ENCODE peak calls at places on chromosomes 3 and 15, in six cellular contexts. N is bronchial epithelial cell, H is mucosa of descending colon, C is GM10248, G is transverse colon, O is upper lobe of right lung. F is an unnamed sample.

GRCh38 chr3:96863129-96863740 is 48.8 kb downstream of the EPHA6 start:
- DNase-seq in O (no peak), G (peak; percentile 9), N (peak; percentile 50), H (no peak), C (peak; percentile 3), F (no peak)

GRCh38 chr3:115164374-115165221 is 17.5 kb upstream of the ZBTB20 start:
- DNase-seq in G (no peak), C (no peak), N (no peak), H (no peak), O (no peak), F (no peak)

GRCh38 chr3:141050576-141050912 is 603 bp upstream of the SPSB4 start:
- DNase-seq in H (no peak), C (no peak), N (no peak), O (no peak), G (no peak), F (no peak)

GRCh38 chr3:6928064-6928463 is 67.1 kb downstream of the GRM7 start:
- DNase-seq in C (no peak), N (peak; percentile 90), O (no peak), G (no peak), H (no peak), F (no peak)

GRCh38 chr3:61855211-61855610 is 293.8 kb downstream of the PTPRG start:
- DNase-seq in O (no peak), H (no peak), N (no peak), G (no peak), C (no peak), F (no peak)

GRCh38 chr3:185733980-185734724 is 90.7 kb downstream of the IGF2BP2 start:
- DNase-seq in G (peak; percentile 63), C (peak; percentile 62), O (no peak), N (peak; percentile 90), H (no peak), F (no peak)

GRCh38 chr3:36876181-36876936 is 68.5 kb downstream of the TRANK1 start:
- DNase-seq in C (peak; percentile 77), O (no peak), H (no peak), N (no peak), G (no peak), F (no peak)

GRCh38 chr15:89150762-89151305 is 62.6 kb downstream of the ABHD2 start:
- DNase-seq in H (no peak), O (no peak), G (no peak), N (no peak), C (no peak), F (no peak)

GRCh38 chr3:14261229-14261628 is 82.6 kb downstream of the LSM3 start:
- DNase-seq in H (peak; percentile 80), O (peak; percentile 89), N (peak; percentile 71), G (peak; percentile 89), C (peak; percentile 85), F (peak; percentile 83)

GRCh38 chr3:69012836-69013255 is 638 bp downstream of the EOGT start:
- DNase-seq in N (peak; percentile 13), G (peak; percentile 60), O (peak; percentile 83), H (peak; percentile 72), C (peak; percentile 72), F (peak; percentile 64)

GRCh38 chr3:101117981-101118380 is 124.8 kb upstream of the ABI3BP start:
- DNase-seq in N (no peak), O (no peak), C (no peak), H (no peak), G (no peak), F (no peak)

GRCh38 chr3:171824076-171824475 is 13.8 kb upstream of the PLD1 start:
- DNase-seq in O (no peak), G (no peak), H (no peak), N (no peak), C (no peak), F (no peak)

GRCh38 chr3:13235079-13235478 is 161.8 kb upstream of the IQSEC1 start:
- DNase-seq in H (no peak), O (no peak), G (no peak), N (no peak), C (no peak), F (no peak)

GRCh38 chr3:105842449-105842848 is 26.4 kb downstream of the CBLB start:
- DNase-seq in H (no peak), G (no peak), O (no peak), C (no peak), N (no peak), F (no peak)

GRCh38 chr3:186759231-186759930 is 24.0 kb upstream of the EIF4A2 start:
- DNase-seq in G (no peak), N (no peak), O (no peak), C (no peak), H (no peak), F (no peak)

DNA sequence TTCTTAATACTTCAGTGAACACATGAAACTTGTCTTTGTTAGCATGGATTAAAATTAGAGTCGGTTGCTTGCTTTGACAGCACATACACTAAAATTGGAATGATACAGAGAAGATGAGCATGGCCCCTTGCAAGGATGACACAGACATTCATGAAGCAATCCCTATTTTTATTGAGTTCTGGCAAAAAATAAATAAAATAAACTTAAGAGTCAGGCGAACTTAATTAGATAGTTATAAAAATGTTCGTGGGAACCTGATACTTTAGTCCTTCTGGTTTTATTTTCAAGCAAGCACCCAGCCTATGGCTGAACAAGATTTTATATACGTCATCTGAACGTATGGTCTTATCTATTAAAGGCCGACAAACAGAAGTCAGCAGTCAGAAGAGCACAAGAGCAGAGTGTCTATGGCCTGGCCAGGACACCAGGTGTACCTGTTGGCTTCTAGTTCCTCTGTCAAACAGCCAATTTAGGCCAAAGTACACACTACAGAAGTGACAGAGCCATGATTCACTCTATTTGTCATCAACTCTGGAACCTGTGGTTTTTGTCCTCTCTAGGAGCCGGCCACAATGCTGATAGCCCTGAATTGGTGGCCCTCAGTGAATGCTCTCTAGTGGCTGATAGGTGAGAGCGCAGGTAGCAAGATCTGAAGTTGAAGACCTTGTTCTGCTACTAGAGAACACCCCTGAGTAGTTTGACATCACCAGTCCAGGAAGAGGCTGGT is 64.3 kb downstream of the LEO1 start:
- DNase-seq in N (peak; percentile 87), C (no peak), O (no peak), H (no peak), G (peak; percentile 28), F (peak; percentile 64)
- TF ChIP-seq CTCF in N (peak; percentile 45), C (no peak), O (no peak), H (no peak), G (peak; percentile 14), F (peak; percentile 51)

DNA sequence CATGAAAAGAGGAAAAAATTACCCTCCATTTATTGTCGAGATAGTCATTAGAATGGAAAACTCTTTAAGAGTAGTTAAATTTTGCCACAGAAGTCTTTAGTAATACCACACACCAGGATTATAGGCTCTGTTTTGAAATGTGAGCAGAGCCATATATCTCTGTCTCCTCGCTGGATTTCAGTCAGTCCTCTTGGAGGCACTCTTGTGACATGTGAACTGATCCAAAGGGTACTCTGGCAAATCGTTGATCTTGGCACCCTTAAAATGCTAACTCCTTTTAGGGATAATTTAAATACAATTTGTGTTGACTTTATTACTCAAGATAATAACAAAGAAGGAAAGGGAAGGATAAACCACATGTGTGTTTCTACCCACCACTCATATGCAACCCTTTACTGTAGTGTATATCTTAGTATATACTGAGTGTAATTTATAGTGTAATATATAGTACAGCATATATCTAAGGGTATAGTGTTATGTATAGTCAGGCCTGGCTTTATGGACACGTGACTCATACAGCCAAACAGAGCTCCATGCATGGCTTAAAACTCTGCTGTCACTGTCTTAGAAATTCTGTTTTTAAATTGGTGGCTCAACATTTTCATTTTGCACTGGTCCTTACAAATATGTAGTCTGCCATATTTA is 12.3 kb upstream of the KPNA4 start:
- DNase-seq in G (no peak), H (no peak), C (no peak), O (no peak), N (peak; percentile 50), F (no peak)
- TF ChIP-seq CTCF in G (no peak), H (no peak), C (no peak), O (no peak), N (peak; percentile 21), F (peak; percentile 43)

GRCh38 chr3:128060473-128061381 is 8.5 kb downstream of the SEC61A1 start:
- DNase-seq in N (peak; percentile 87), G (no peak), C (no peak), O (no peak), H (no peak), F (no peak)
- TF ChIP-seq CTCF in N (no peak), G (no peak), C (no peak), O (no peak), H (no peak), F (no peak)

GRCh38 chr3:169868369-169868768 is 1.4 kb downstream of the LRRC31 start:
- DNase-seq in N (no peak), O (no peak), C (no peak), G (no peak), H (no peak), F (no peak)
- TF ChIP-seq CTCF in N (no peak), O (no peak), C (no peak), G (no peak), H (no peak), F (no peak)

F was measured in right lobe of liver.